ENCODE peak calls at places on chromosomes 3 and 15, in ten cellular contexts. X is upper lobe of right lung, W is AG04450, E is epithelial cell of esophagus, P is psoas muscle, A is left ventricle myocardium inferior, K is cardiac muscle cell, D is BE2C, Z is Peyer's patch, F is HFFc6. S is an unnamed sample.
A peak's percentile ranks its signal among the peaks of the same experiment; 100 is the strongest.

GRCh38 chr15:86876387-86876786 is 796.7 kb downstream of the AGBL1 start:
- DNase-seq in X (no peak), W (no peak), E (no peak), P (no peak), A (no peak), K (no peak), D (no peak), Z (no peak), F (no peak), S (no peak)

GRCh38 chr15:85019815-85020590 is 38.3 kb downstream of the PDE8A start:
- DNase-seq in X (no peak), W (no peak), E (peak; percentile 49), P (no peak), A (no peak), K (no peak), D (no peak), Z (no peak), F (no peak), S (no peak)

GRCh38 chr3:32460031-32460749 is 42.5 kb downstream of the CMTM6 start:
- DNase-seq in X (no peak), W (no peak), E (peak; percentile 60), P (no peak), A (no peak), K (no peak), D (no peak), Z (peak; percentile 86), F (no peak), S (peak; percentile 85)

GRCh38 chr15:25497934-25498333 is 59.1 kb upstream of the UBE3A start:
- DNase-seq in X (no peak), W (no peak), E (no peak), P (no peak), A (no peak), K (no peak), D (no peak), Z (no peak), F (no peak), S (no peak)

GRCh38 chr15:33086500-33087141 is 107.9 kb downstream of the FMN1 start:
- DNase-seq in X (no peak), W (no peak), E (peak; percentile 71), P (no peak), A (no peak), K (peak; percentile 59), D (no peak), Z (no peak), F (peak; percentile 68), S (peak; percentile 28)

GRCh38 chr3:154195620-154196366 is 74.6 kb downstream of the ARHGEF26 start:
- DNase-seq in X (no peak), W (no peak), E (no peak), P (no peak), A (no peak), K (no peak), D (no peak), Z (no peak), F (no peak), S (no peak)

GRCh38 chr3:189324538-189325138 is 152.9 kb downstream of the TPRG1 start:
- DNase-seq in X (peak; percentile 60), W (peak; percentile 26), E (peak; percentile 98), P (peak; percentile 45), A (no peak), K (no peak), D (no peak), Z (peak; percentile 93), F (peak; percentile 71), S (peak; percentile 32)

GRCh38 chr3:180855364-180855763 is 57.1 kb upstream of the FXR1 start:
- DNase-seq in X (no peak), W (no peak), E (peak; percentile 29), P (no peak), A (no peak), K (peak; percentile 6), D (no peak), Z (no peak), F (no peak), S (no peak)

GRCh38 chr15:100790786-100791265 is 88.8 kb upstream of the ALDH1A3 start:
- DNase-seq in X (no peak), W (no peak), E (no peak), P (no peak), A (no peak), K (no peak), D (no peak), Z (no peak), F (no peak), S (no peak)

GRCh38 chr3:14988988-14989394 is 41.6 kb downstream of the NR2C2 start:
- DNase-seq in X (no peak), W (no peak), E (no peak), P (no peak), A (no peak), K (peak; percentile 7), D (no peak), Z (peak; percentile 50), F (no peak), S (peak; percentile 81)

GRCh38 chr3:31444220-31445142 is 88.2 kb upstream of the STT3B start:
- DNase-seq in X (no peak), W (no peak), E (peak; percentile 9), P (no peak), A (no peak), K (no peak), D (no peak), Z (no peak), F (no peak), S (no peak)

GRCh38 chr3:142027713-142028112 is 121.6 kb downstream of the TFDP2 start:
- DNase-seq in X (no peak), W (no peak), E (peak; percentile 74), P (no peak), A (no peak), K (peak; percentile 38), D (no peak), Z (peak; percentile 54), F (peak; percentile 32), S (peak; percentile 19)

GRCh38 chr3:125418306-125418705 is 43.2 kb upstream of the ZNF148 start:
- DNase-seq in X (no peak), W (no peak), E (no peak), P (no peak), A (no peak), K (no peak), D (no peak), Z (no peak), F (no peak), S (no peak)

GRCh38 chr3:61875976-61876671 is 314.8 kb downstream of the PTPRG start:
- DNase-seq in X (no peak), W (no peak), E (no peak), P (no peak), A (no peak), K (no peak), D (no peak), Z (no peak), F (no peak), S (no peak)

DNA sequence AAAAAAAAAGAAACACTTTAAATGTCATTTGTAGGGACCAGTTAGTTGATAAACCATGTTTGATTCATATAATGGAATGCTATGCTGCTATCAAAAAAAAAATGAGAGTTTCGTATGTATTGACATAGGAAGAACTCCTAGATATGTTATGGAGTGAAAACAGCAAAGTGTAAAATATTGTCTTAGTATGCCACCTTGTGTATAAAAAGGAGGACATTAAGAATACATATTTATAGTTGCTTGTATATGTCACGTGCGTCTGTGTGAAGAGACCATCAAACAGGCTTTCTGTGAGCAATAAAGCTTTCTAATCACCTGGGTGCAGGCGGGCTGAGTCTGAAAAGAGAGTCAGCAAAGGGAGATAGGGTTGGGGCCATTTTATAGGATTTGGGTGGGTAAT is 39.5 kb downstream of the KBTBD8 start:
- DNase-seq in X (no peak), W (no peak), E (peak; percentile 23), P (no peak), A (no peak), K (no peak), D (no peak), Z (no peak), F (no peak), S (no peak)
- TF ChIP-seq CTCF in X (peak; percentile 27), W (no peak), E (no peak), P (peak; percentile 12), A (peak; percentile 49), K (peak; percentile 29), D (no peak), Z (peak; percentile 42), F (no peak), S (no peak)

GRCh38 chr3:42762046-42762724 is 10.9 kb downstream of the CCDC13 start:
- DNase-seq in X (no peak), W (no peak), E (no peak), P (no peak), A (no peak), K (no peak), D (no peak), Z (peak; percentile 39), F (no peak), S (no peak)
- TF ChIP-seq CTCF in X (no peak), W (no peak), E (no peak), P (no peak), A (no peak), K (no peak), D (no peak), Z (no peak), F (no peak), S (no peak)

GRCh38 chr3:13459605-13460340 is 20.3 kb upstream of the HDAC11 start:
- DNase-seq in X (peak; percentile 55), W (no peak), E (no peak), P (no peak), A (no peak), K (peak; percentile 36), D (no peak), Z (no peak), F (no peak), S (no peak)

GRCh38 chr3:13457593-13457992 is 22.5 kb upstream of the HDAC11 start:
- DNase-seq in X (no peak), W (no peak), E (no peak), P (no peak), A (no peak), K (no peak), D (no peak), Z (no peak), F (no peak), S (no peak)

GRCh38 chr3:13451301-13451673 is 28.8 kb upstream of the HDAC11 start:
- DNase-seq in X (no peak), W (no peak), E (peak; percentile 67), P (no peak), A (no peak), K (no peak), D (no peak), Z (no peak), F (peak; percentile 35), S (no peak)

GRCh38 chr3:13452490-13453335 is 27.4 kb upstream of the HDAC11 start:
- DNase-seq in X (no peak), W (peak; percentile 11), E (peak; percentile 56), P (no peak), A (no peak), K (peak; percentile 61), D (peak; percentile 16), Z (peak; percentile 66), F (peak; percentile 56), S (peak; percentile 61)

GRCh38 chr3:13455644-13456043 is 24.5 kb upstream of the HDAC11 start:
- DNase-seq in X (no peak), W (no peak), E (no peak), P (no peak), A (no peak), K (no peak), D (no peak), Z (no peak), F (no peak), S (no peak)
- TF ChIP-seq CTCF in X (no peak), W (no peak), E (no peak), P (no peak), A (no peak), K (no peak), D (no peak), Z (no peak), F (no peak), S (no peak)

GRCh38 chr3:88005066-88005465 is 53.7 kb downstream of the CGGBP1 start:
- DNase-seq in X (no peak), W (no peak), E (peak; percentile 19), P (no peak), A (no peak), K (peak; percentile 12), D (no peak), Z (no peak), F (peak; percentile 32), S (no peak)
- TF ChIP-seq CTCF in X (peak; percentile 31), W (peak; percentile 38), E (peak; percentile 15), P (no peak), A (peak; percentile 39), K (peak; percentile 40), D (peak; percentile 27), Z (peak; percentile 31), F (peak; percentile 76), S (peak; percentile 34)

S was measured in GM13977.